ENCODE peak calls at places on chromosomes 2 and 18, in seven cellular contexts. C is RWPE1, U is PC-3, J is HFF-Myc, E is omental fat pad, Y is A549, F is fibroblast of villous mesenchyme. P is an unnamed sample.

GRCh38 chr2:176814740-176815367 is 397.7 kb upstream of the HNRNPA3 start:
- DNase-seq in C (peak), U (peak), J (no peak), E (no peak), Y (peak), F (peak), P (no peak)

GRCh38 chr2:25161055-25161781 is 7.2 kb downstream of the POMC start:
- DNase-seq in C (no peak), U (no peak), J (no peak), E (no peak), Y (no peak), F (no peak), P (no peak)

GRCh38 chr2:119694994-119695521 is 16.1 kb downstream of the TMEM177 start:
- DNase-seq in C (no peak), U (no peak), J (peak), E (no peak), Y (no peak), F (peak), P (no peak)

GRCh38 chr2:1738163-1738562 is 6.2 kb downstream of the PXDN start:
- DNase-seq in C (no peak), U (no peak), J (no peak), E (no peak), Y (no peak), F (no peak), P (no peak)

GRCh38 chr2:37925063-37925897 is at the start of gene RMDN2:
- DNase-seq in C (peak), U (peak), J (peak), E (peak), Y (peak), F (peak), P (peak)

GRCh38 chr2:165008916-165009315 is 53.6 kb upstream of the SLC38A11 start:
- DNase-seq in C (peak), U (peak), J (no peak), E (no peak), Y (no peak), F (no peak), P (no peak)

GRCh38 chr18:500556-501405 is at the start of gene COLEC12:
- DNase-seq in C (no peak), U (no peak), J (no peak), E (no peak), Y (no peak), F (peak), P (peak)

GRCh38 chr2:159251296-159252173 is 35.0 kb downstream of the WDSUB1 start:
- DNase-seq in C (no peak), U (no peak), J (no peak), E (no peak), Y (no peak), F (no peak), P (no peak)

GRCh38 chr2:2328847-2329246 is 2.2 kb downstream of the MYT1L start:
- DNase-seq in C (no peak), U (peak), J (no peak), E (no peak), Y (no peak), F (no peak), P (peak)

GRCh38 chr2:174023591-174024523 is 58.7 kb upstream of the SP3 start:
- DNase-seq in C (peak), U (peak), J (peak), E (no peak), Y (no peak), F (peak), P (peak)

GRCh38 chr2:94875820-94876522 is 4.7 kb downstream of the TEKT4 start:
- DNase-seq in C (no peak), U (no peak), J (no peak), E (no peak), Y (no peak), F (no peak), P (no peak)

GRCh38 chr2:26682155-26682554 is 10.4 kb upstream of the KCNK3 start:
- DNase-seq in C (no peak), U (peak), J (no peak), E (no peak), Y (no peak), F (no peak), P (no peak)

GRCh38 chr2:71831208-71831577 is 316.5 kb downstream of the CYP26B1 start:
- DNase-seq in C (no peak), U (peak), J (no peak), E (no peak), Y (peak), F (peak), P (no peak)

GRCh38 chr2:222859786-222860726 is 780 bp upstream of the ACSL3 start:
- DNase-seq in C (peak), U (peak), J (no peak), E (no peak), Y (peak), F (peak), P (no peak)

GRCh38 chr2:44456946-44457345 is 95.2 kb downstream of the CAMKMT start:
- DNase-seq in C (no peak), U (no peak), J (no peak), E (no peak), Y (no peak), F (no peak), P (no peak)

GRCh38 chr2:224645722-224646121 is 60.6 kb upstream of the CUL3 start:
- DNase-seq in C (no peak), U (no peak), J (no peak), E (no peak), Y (no peak), F (no peak), P (no peak)

GRCh38 chr2:135909976-135910375 is 33.7 kb upstream of the MCM6 start:
- DNase-seq in C (no peak), U (no peak), J (no peak), E (no peak), Y (no peak), F (peak), P (no peak)

GRCh38 chr2:229714736-229715541 is 584 bp upstream of the DNER start:
- DNase-seq in C (peak), U (peak), J (no peak), E (no peak), Y (peak), F (peak), P (peak)

GRCh38 chr18:79916546-79917350 is 34.7 kb downstream of the SLC66A2 start:
- DNase-seq in C (no peak), U (no peak), J (no peak), E (peak), Y (no peak), F (no peak), P (no peak)

GRCh38 chr2:68646303-68646702 is 2.9 kb downstream of the PROKR1 start:
- DNase-seq in C (no peak), U (peak), J (no peak), E (no peak), Y (no peak), F (no peak), P (no peak)

GRCh38 chr18:31977270-31977872 is 34.4 kb upstream of the TRAPPC8 start:
- DNase-seq in C (no peak), U (peak), J (peak), E (no peak), Y (peak), F (peak), P (no peak)

GRCh38 chr2:143139835-143140393 is 10.7 kb downstream of the ARHGAP15 start:
- DNase-seq in C (no peak), U (no peak), J (no peak), E (no peak), Y (no peak), F (no peak), P (no peak)

GRCh38 chr2:106982350-106982749 is 96.4 kb upstream of the ST6GAL2 start:
- DNase-seq in C (no peak), U (peak), J (no peak), E (no peak), Y (no peak), F (peak), P (no peak)

GRCh38 chr2:110807520-110807919 is 75.1 kb downstream of the ACOXL start:
- DNase-seq in C (no peak), U (no peak), J (no peak), E (no peak), Y (no peak), F (peak), P (no peak)

GRCh38 chr2:120546077-120546864 is 189.4 kb upstream of the GLI2 start:
- DNase-seq in C (no peak), U (no peak), J (peak), E (peak), Y (no peak), F (peak), P (peak)

GRCh38 chr2:25851740-25852503 is 26.4 kb downstream of the ASXL2 start:
- DNase-seq in C (peak), U (peak), J (peak), E (no peak), Y (peak), F (peak), P (no peak)

GRCh38 chr2:128305555-128306080 is 13.1 kb downstream of the HS6ST1 start:
- DNase-seq in C (peak), U (peak), J (no peak), E (no peak), Y (no peak), F (peak), P (no peak)

GRCh38 chr2:136305517-136306192 is 187.7 kb upstream of the CXCR4 start:
- DNase-seq in C (no peak), U (no peak), J (no peak), E (no peak), Y (no peak), F (no peak), P (no peak)

DNA sequence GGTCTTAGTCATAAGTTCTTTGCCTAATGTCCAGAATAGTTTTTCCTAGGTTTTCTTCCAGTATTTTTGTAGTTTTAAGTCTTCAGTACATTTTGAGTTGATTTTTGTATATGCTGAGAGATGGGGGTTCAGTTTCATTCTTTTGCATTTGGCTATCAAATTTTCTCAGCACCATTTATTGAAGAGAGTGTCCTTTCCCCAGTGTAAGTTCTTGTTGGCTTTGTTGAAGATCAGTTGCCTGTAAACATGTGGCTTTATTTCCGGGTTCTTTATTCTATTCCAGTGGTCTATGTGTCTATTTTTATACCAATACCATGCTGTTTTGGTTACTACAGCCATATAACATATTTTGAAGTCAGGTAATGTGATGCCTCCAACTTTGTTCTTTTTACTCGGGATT is 87.5 kb upstream of the MYCN start:
- DNase-seq in C (no peak), U (no peak), J (no peak), E (no peak), Y (no peak), F (no peak), P (no peak)
- TF ChIP-seq CTCF in C (no peak), U (no peak), J (no peak), E (no peak), Y (no peak), F (no peak), P (no peak)

DNA sequence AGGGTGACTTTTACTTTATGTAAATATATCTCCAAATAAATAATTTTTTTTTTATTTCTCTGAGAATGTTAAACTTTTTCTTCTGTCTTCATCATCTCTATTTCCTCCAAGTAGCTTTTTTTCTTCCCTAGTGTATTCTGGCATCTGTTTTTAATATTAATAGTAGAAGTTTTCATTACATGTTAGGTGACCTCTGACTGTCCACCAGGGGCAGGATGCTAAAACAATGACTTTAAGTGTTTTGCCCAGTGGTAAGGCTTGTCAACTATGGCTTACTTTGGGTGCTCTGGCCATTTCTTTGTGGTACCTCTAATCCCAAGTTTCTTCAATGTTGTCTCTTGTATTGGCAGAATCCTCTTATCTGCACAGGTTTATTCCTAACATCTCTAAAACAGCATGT is 127.1 kb downstream of the SRBD1 start:
- DNase-seq in C (no peak), U (peak), J (peak), E (no peak), Y (peak), F (peak), P (no peak)
- TF ChIP-seq CTCF in C (peak), U (peak), J (peak), E (no peak), Y (peak), F (peak), P (no peak)

DNA sequence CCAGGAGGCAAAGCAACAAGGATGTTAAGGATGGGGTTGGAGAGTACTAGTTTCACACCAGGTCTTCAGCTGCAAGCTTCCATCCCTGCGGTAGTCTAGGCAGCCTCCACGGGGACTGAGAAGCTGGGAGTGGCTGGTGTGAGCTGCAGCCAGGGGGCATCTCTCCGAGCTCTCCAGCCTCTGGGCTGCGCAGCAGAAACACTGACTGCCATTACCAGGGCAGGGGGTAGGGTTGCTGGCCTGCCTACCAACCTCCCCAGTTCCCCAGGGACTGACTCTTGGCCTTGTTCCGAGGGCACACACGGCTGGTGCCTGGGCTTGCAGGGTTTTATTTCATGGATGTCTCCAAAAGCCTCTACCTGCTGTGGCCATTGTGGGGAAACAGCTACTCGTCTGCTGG is 15.9 kb downstream of the GATA6 start:
- DNase-seq in C (no peak), U (no peak), J (no peak), E (no peak), Y (no peak), F (no peak), P (no peak)
- TF ChIP-seq CTCF in C (no peak), U (no peak), J (no peak), E (no peak), Y (no peak), F (peak), P (no peak)

DNA sequence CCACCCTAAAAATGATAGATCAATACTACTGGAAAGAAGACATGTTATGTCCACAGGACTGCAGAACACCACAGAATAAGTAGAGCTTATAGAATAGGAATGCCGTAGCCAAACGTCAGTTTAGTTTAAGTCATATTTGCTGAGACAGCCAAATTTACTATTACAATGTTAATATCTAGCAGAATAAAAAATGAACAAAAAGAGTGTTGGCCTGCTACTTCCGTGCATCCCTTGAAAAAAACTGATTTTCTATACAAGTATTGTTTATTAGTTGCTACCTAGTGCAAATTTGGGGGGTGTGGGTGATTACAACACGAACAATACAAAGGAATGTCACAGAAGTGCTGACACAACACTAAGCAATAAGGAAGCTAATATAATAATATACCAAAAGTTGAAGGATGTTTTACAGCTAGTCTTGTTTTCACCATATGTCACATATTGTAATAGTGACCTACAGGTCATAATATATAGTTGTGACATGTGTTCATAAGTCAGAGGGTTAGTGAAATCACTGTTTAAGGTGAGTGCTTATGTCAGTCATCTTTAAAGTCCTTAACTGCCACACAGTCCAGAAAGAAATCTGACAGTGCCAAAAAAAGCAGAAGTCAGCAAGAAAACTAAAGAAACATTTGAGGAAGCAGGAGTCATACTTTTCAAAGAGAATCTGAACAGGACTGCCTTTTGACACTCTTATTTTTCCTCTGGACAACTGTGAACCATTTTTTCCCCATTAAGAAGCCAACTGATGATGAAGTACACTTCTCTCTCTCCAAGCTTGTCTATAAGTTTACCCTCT is 376.4 kb downstream of the ZEB2 start:
- DNase-seq in C (no peak), U (no peak), J (no peak), E (no peak), Y (no peak), F (no peak), P (no peak)
- TF ChIP-seq CTCF in C (no peak), U (no peak), J (no peak), E (no peak), Y (no peak), F (no peak), P (no peak)

DNA sequence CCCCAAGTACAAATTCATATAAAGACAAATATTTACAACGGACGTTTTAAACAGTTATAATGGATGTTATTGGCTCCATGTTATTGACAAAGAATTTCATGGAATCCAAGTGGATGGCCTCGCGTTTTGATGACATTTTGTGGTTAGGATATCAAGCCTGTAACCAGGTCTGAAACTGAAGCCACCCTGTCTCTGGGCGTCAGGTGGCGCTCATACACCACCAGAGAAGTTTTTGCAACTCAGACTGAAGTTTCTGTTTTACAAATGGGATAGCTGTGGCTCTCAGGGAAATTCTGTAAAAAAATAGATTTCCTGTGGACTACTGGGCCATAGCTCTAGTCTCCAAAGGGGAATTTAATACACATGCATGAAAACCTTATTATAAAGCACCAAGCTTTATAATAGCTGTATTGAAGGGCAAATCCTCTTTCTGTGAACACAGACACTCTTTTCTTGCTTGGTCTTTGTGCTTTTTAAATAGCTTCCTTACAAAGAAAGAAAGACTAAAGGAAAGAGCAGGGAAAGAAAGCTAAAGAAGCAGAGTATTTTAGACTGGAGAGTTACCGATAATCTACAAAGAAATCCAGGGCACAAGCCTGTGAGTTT is 86.7 kb downstream of the C18orf54 start:
- DNase-seq in C (peak), U (peak), J (peak), E (no peak), Y (peak), F (peak), P (no peak)
- TF ChIP-seq CTCF in C (peak), U (peak), J (peak), E (no peak), Y (peak), F (peak), P (peak)

DNA sequence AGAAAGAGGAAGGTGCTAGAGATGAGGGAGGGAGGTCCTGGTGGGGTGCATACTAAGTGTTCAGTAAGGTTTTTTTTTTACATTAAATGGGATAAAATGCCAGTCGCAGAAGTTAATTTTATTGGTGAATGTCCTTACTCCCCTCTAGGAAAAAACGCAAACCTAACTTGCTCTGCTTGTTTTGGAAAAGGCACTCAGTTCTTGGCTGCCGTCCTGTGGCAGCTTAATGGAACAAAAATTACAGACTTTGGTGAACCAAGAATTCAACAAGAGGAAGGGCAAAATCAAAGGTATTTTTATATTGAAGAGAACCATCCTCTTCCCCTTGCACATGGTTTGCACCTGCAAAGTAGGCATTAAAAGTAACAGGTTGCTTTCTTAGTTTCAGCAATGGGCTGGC is 12.7 kb upstream of the IL18R1 start:
- DNase-seq in C (no peak), U (peak), J (no peak), E (no peak), Y (no peak), F (peak), P (no peak)
- TF ChIP-seq CTCF in C (no peak), U (peak), J (no peak), E (no peak), Y (no peak), F (peak), P (no peak)

DNA sequence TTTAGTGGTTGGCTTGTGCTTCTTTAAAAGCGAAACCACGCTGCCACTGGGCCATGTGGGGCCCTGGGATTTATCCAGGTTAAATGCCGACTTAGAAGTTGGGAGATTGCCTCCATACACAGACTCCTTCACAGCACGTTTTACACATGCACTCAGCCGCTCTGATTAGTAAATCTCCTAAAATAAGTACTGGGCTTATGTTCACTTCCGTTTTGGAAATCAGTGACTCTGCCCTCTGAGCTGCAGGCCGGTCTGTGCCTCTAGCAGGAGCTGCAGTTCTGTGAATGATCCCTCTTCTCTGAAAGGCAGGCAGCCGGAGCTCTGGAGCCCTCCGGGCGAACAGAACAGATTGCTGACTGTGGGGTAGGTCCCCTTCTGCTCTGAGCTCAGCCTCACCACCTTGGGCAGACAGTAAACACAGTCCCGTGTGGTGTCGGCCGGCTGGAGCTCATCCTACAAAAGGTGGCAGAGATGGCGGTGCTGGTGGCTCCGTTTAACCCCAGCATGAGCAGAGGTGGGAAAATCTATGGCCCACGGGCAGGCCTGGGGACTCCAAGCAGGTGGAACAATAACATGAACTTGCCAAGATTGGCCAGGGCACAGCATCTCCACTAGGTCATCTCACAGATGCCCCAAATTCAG is 9.8 kb upstream of the RAB17 start:
- DNase-seq in C (no peak), U (no peak), J (no peak), E (no peak), Y (no peak), F (peak), P (no peak)
- TF ChIP-seq CTCF in C (no peak), U (no peak), J (peak), E (no peak), Y (no peak), F (peak), P (no peak)

P was measured in mesothelial cell of epicardium.